ENCODE peak calls at places on chromosomes 12 and 14, in nine cellular contexts. X is fibroblast of lung, G is cardiac fibroblast, C is body of pancreas, T is suprapubic skin, N is right lobe of liver, A is GM23338, L is lower lobe of right lung, U is HFFc6. P is an unnamed sample.
A peak's percentile ranks its signal among the peaks of the same experiment; 100 is the strongest.

GRCh38 chr14:104536942-104537612 is 42.5 kb upstream of the C14orf180 start:
- DNase-seq in N (no peak), A (no peak), L (peak; percentile 23), G (peak; percentile 65), C (no peak), T (no peak), X (peak; percentile 55), U (no peak), P (peak; percentile 63)

GRCh38 chr14:75864352-75864751 is 117.4 kb downstream of the TGFB3 start:
- DNase-seq in X (peak; percentile 69), T (no peak), U (peak; percentile 87), C (no peak), A (no peak), N (no peak), L (no peak), G (peak; percentile 86), P (no peak)

GRCh38 chr14:64438181-64438839 is 27.0 kb upstream of the AKAP5 start:
- DNase-seq in T (no peak), U (peak; percentile 80), A (no peak), L (no peak), C (no peak), X (peak; percentile 95), N (no peak), G (peak; percentile 82), P (no peak)

GRCh38 chr12:102642199-102642598 is 161.8 kb upstream of the IGF1 start:
- DNase-seq in C (no peak), A (no peak), T (no peak), N (no peak), L (no peak), U (peak; percentile 14), G (peak; percentile 3), X (no peak), P (no peak)

GRCh38 chr12:30719060-30719459 is 23.4 kb upstream of the IPO8 start:
- DNase-seq in C (no peak), U (peak; percentile 88), G (peak; percentile 62), A (no peak), L (no peak), T (no peak), X (peak; percentile 86), N (no peak), P (no peak)

GRCh38 chr12:56873382-56873781 is 60.8 kb downstream of the SDR9C7 start:
- DNase-seq in U (no peak), G (no peak), L (no peak), A (no peak), X (no peak), N (no peak), T (no peak), C (no peak), P (no peak)

GRCh38 chr12:59055204-59055839 is 135.0 kb upstream of the LRIG3 start:
- DNase-seq in T (no peak), X (peak; percentile 79), C (no peak), G (peak; percentile 89), N (no peak), U (peak; percentile 74), L (no peak), A (no peak), P (no peak)

GRCh38 chr14:92088494-92088893 is 17.9 kb downstream of the ATXN3 start:
- DNase-seq in L (no peak), G (no peak), A (no peak), T (no peak), N (no peak), X (no peak), C (no peak), U (no peak), P (no peak)

GRCh38 chr12:26678697-26679660 is 154.0 kb downstream of the ITPR2 start:
- DNase-seq in G (no peak), C (no peak), N (no peak), X (peak; percentile 27), L (no peak), T (no peak), A (peak; percentile 60), U (peak; percentile 5), P (no peak)

GRCh38 chr12:2998789-2999264 is 39.6 kb downstream of the TEAD4 start:
- DNase-seq in U (peak; percentile 74), G (peak; percentile 84), C (peak; percentile 72), N (no peak), T (no peak), L (no peak), A (peak; percentile 74), X (peak; percentile 90), P (no peak)

GRCh38 chr12:50218386-50218785 is 51.2 kb upstream of the CERS5 start:
- DNase-seq in C (no peak), T (no peak), G (peak; percentile 81), N (no peak), U (peak; percentile 67), A (no peak), X (peak; percentile 70), L (no peak), P (no peak)

GRCh38 chr12:99334737-99335136 is 312.8 kb upstream of the GARIN6 start:
- DNase-seq in T (no peak), C (no peak), G (no peak), A (no peak), X (no peak), U (no peak), L (no peak), N (no peak), P (no peak)

GRCh38 chr12:71627438-71628002 is 36.1 kb downstream of the ZFC3H1 start:
- DNase-seq in L (no peak), A (no peak), N (no peak), C (no peak), T (no peak), X (no peak), U (no peak), G (no peak), P (no peak)

GRCh38 chr14:65824285-65824977 is 411.9 kb downstream of the FUT8 start:
- DNase-seq in T (no peak), U (peak; percentile 71), L (no peak), A (peak; percentile 83), X (peak; percentile 57), G (peak; percentile 82), C (peak; percentile 56), N (peak; percentile 51), P (no peak)

GRCh38 chr12:11202811-11203210 is 16.1 kb upstream of the TAS2R42 start:
- DNase-seq in T (no peak), G (peak; percentile 32), A (no peak), X (no peak), N (no peak), C (no peak), U (peak; percentile 12), L (no peak), P (no peak)

GRCh38 chr14:61514006-61514830 is 181.1 kb upstream of the HIF1A start:
- DNase-seq in A (no peak), X (peak; percentile 84), N (no peak), L (no peak), T (no peak), G (no peak), U (no peak), C (no peak), P (no peak)

GRCh38 chr12:77685112-77685511 is 145.6 kb upstream of the NAV3 start:
- DNase-seq in L (no peak), A (peak; percentile 82), G (peak; percentile 88), C (peak; percentile 56), N (peak; percentile 58), T (peak; percentile 62), X (peak; percentile 74), U (peak; percentile 64), P (no peak)

GRCh38 chr14:50875359-50876090 is 3.7 kb downstream of the ABHD12B start:
- DNase-seq in A (no peak), T (no peak), C (no peak), X (peak; percentile 48), G (peak; percentile 49), N (no peak), U (peak; percentile 18), L (no peak), P (no peak)

DNA sequence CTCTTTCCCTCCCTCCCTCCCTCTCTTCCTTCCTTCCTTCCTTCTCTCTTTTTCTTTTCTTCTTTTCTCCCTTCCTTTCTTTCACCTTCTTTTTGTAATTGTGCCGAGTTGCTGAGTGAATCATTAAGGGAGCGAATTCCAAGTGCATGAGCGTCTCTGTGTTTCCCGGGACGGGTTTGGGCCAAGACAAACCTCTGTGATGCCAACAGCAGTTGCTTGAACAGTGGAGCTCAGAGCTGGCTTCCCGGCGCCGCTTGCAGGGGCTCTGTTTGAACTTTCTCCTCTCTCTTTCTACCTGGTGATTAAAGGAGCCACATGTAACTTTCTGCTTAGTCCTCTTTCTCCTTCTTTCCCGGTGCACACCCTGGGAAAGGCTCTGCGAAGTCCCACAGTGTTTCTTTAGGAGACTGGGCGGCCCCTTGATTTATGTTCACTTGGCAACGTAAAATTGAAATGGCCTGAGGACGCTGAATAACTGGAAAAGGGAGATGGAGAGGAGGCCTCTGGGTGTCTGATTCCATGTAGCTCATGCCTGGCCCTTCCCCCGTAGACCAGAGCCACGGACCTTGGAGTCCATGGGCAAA is 33.7 kb upstream of the MAP1LC3B2 start:
- DNase-seq in T (peak; percentile 83), L (no peak), G (peak; percentile 94), A (peak; percentile 70), N (peak; percentile 75), C (peak; percentile 84), U (peak; percentile 92), X (peak; percentile 96), P (no peak)
- TF ChIP-seq CTCF in T (no peak), L (no peak), G (no peak), A (no peak), N (no peak), C (no peak), U (no peak), X (no peak), P (no peak)

GRCh38 chr12:24595652-24596235 is 353.2 kb downstream of the BCAT1 start:
- DNase-seq in N (no peak), X (peak; percentile 11), U (no peak), T (no peak), C (no peak), G (peak; percentile 25), L (no peak), A (peak; percentile 62), P (no peak)
- TF ChIP-seq CTCF in N (peak; percentile 6), X (peak; percentile 31), U (peak; percentile 66), T (peak; percentile 20), C (no peak), G (peak; percentile 39), L (no peak), A (peak; percentile 65), P (peak; percentile 74)

GRCh38 chr14:68363401-68363800 is 429.5 kb downstream of the ZFP36L1 start:
- DNase-seq in T (no peak), N (no peak), A (peak; percentile 71), U (no peak), C (no peak), L (peak; percentile 53), G (no peak), X (no peak), P (no peak)
- TF ChIP-seq CTCF in T (no peak), N (no peak), A (peak; percentile 53), U (no peak), C (no peak), L (no peak), G (no peak), X (no peak), P (peak; percentile 70)

DNA sequence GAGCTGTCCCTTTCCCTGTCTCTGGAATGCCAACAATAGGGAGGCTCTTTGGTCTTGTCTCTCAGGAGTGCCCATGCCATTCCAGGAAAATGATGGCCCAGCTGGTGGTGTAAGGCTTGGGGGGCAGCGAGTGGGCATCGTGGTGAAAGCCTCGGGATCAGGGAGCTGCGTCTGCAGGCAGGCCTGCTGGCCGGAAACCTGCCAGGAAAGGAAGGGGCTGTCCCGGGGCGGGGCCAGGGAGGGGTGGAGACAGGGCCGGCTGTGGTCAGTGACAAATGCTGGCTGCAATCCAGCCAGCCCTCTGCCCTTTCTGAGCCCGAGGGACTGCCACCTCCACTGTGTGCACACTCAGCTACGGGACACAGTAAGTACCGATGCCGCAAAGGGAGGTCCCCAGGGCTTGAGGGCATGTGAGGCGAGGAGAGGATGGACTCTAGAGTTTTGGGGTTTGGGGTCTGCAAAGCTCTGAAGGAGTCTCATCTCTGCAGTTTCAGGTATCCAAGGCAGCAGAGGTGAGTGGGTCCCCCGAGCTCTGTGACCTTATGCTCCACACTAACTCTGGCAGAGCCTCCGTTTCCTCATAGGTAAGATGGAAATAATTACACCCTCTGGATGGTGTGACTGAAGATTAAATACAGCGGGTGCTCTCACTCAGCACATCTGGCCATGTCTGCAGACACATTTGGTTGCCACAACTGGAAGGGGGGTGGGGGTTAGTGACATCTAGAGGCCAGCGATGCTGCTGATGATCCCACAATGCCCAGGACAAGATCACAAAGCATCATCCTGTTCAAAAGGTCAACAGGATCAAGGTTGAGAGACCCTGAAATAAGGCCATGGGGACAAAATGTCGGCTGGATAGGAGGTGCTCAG is at the start of gene SERPINA5:
- DNase-seq in N (peak; percentile 97), L (no peak), T (peak; percentile 72), A (peak; percentile 46), G (peak; percentile 73), C (peak; percentile 78), X (peak; percentile 28), U (no peak), P (no peak)
- TF ChIP-seq CTCF in N (no peak), L (no peak), T (no peak), A (no peak), G (no peak), C (no peak), X (no peak), U (no peak), P (no peak)

P was measured in type B pancreatic cell.